ENCODE peak calls at places on chromosome 18, in nine cellular contexts. One of them, this sample, is unnamed.

GRCh38 chr18:77876319-77876865 is 626.7 kb downstream of the GALR1 start:
- DNase-seq in activated T-cell treated with anti-CD3 and anti-CD28 coated beads, Interleukin-2, amount 50 U/mL, for 48 hours: no peak
- DNase-seq in body of pancreas: no peak
- DNase-seq in fibroblast of lung: no peak
- DNase-seq in cardiac muscle cell: no peak
- DNase-seq in DMS153: peak; percentile 5
- DNase-seq in stomach: no peak
- DNase-seq in neuronal stem cell: no peak
- DNase-seq in T-helper 17 cell: no peak
- DNase-seq in this sample: no peak

GRCh38 chr18:69649678-69650077 is 249.0 kb downstream of the DOK6 start:
- DNase-seq in activated T-cell treated with anti-CD3 and anti-CD28 coated beads, Interleukin-2, amount 50 U/mL, for 48 hours: no peak
- DNase-seq in body of pancreas: no peak
- DNase-seq in fibroblast of lung: no peak
- DNase-seq in cardiac muscle cell: no peak
- DNase-seq in DMS153: no peak
- DNase-seq in stomach: no peak
- DNase-seq in neuronal stem cell: no peak
- DNase-seq in T-helper 17 cell: no peak
- DNase-seq in this sample: no peak

GRCh38 chr18:5451130-5451529 is 92.7 kb downstream of the EPB41L3 start:
- DNase-seq in activated T-cell treated with anti-CD3 and anti-CD28 coated beads, Interleukin-2, amount 50 U/mL, for 48 hours: no peak
- DNase-seq in body of pancreas: no peak
- DNase-seq in fibroblast of lung: no peak
- DNase-seq in cardiac muscle cell: no peak
- DNase-seq in DMS153: no peak
- DNase-seq in stomach: no peak
- DNase-seq in neuronal stem cell: no peak
- DNase-seq in T-helper 17 cell: no peak
- DNase-seq in this sample: no peak

GRCh38 chr18:41391616-41392610 is 563.1 kb upstream of the PIK3C3 start:
- DNase-seq in activated T-cell treated with anti-CD3 and anti-CD28 coated beads, Interleukin-2, amount 50 U/mL, for 48 hours: no peak
- DNase-seq in body of pancreas: peak; percentile 21
- DNase-seq in fibroblast of lung: peak; percentile 72
- DNase-seq in cardiac muscle cell: peak; percentile 85
- DNase-seq in DMS153: peak; percentile 73
- DNase-seq in stomach: peak; percentile 54
- DNase-seq in neuronal stem cell: peak; percentile 51
- DNase-seq in T-helper 17 cell: no peak
- DNase-seq in this sample: peak; percentile 5

GRCh38 chr18:61528961-61529360 is 195.7 kb downstream of the CDH20 start:
- DNase-seq in activated T-cell treated with anti-CD3 and anti-CD28 coated beads, Interleukin-2, amount 50 U/mL, for 48 hours: no peak
- DNase-seq in body of pancreas: no peak
- DNase-seq in fibroblast of lung: no peak
- DNase-seq in cardiac muscle cell: no peak
- DNase-seq in DMS153: no peak
- DNase-seq in stomach: no peak
- DNase-seq in neuronal stem cell: no peak
- DNase-seq in T-helper 17 cell: no peak
- DNase-seq in this sample: no peak

GRCh38 chr18:37438417-37439180 is 127.0 kb downstream of the CELF4 start:
- DNase-seq in activated T-cell treated with anti-CD3 and anti-CD28 coated beads, Interleukin-2, amount 50 U/mL, for 48 hours: no peak
- DNase-seq in body of pancreas: no peak
- DNase-seq in fibroblast of lung: no peak
- DNase-seq in cardiac muscle cell: no peak
- DNase-seq in DMS153: no peak
- DNase-seq in stomach: no peak
- DNase-seq in neuronal stem cell: no peak
- DNase-seq in T-helper 17 cell: no peak
- DNase-seq in this sample: no peak

GRCh38 chr18:79507076-79507545 is 111.4 kb downstream of the NFATC1 start:
- DNase-seq in activated T-cell treated with anti-CD3 and anti-CD28 coated beads, Interleukin-2, amount 50 U/mL, for 48 hours: peak; percentile 58
- DNase-seq in body of pancreas: peak; percentile 42
- DNase-seq in fibroblast of lung: peak; percentile 33
- DNase-seq in cardiac muscle cell: peak; percentile 92
- DNase-seq in DMS153: peak; percentile 10
- DNase-seq in stomach: peak; percentile 69
- DNase-seq in neuronal stem cell: no peak
- DNase-seq in T-helper 17 cell: no peak
- DNase-seq in this sample: peak; percentile 39

GRCh38 chr18:48952287-48953095 is 1.7 kb upstream of the SMAD7 start:
- DNase-seq in activated T-cell treated with anti-CD3 and anti-CD28 coated beads, Interleukin-2, amount 50 U/mL, for 48 hours: peak; percentile 74
- DNase-seq in body of pancreas: peak; percentile 84
- DNase-seq in fibroblast of lung: peak; percentile 82
- DNase-seq in cardiac muscle cell: peak; percentile 92
- DNase-seq in DMS153: peak; percentile 64
- DNase-seq in stomach: peak; percentile 77
- DNase-seq in neuronal stem cell: peak; percentile 87
- DNase-seq in T-helper 17 cell: peak; percentile 49
- DNase-seq in this sample: peak; percentile 63

GRCh38 chr18:4017479-4017878 is 437.6 kb downstream of the DLGAP1 start:
- DNase-seq in activated T-cell treated with anti-CD3 and anti-CD28 coated beads, Interleukin-2, amount 50 U/mL, for 48 hours: no peak
- DNase-seq in body of pancreas: no peak
- DNase-seq in fibroblast of lung: peak; percentile 14
- DNase-seq in cardiac muscle cell: no peak
- DNase-seq in DMS153: no peak
- DNase-seq in stomach: no peak
- DNase-seq in neuronal stem cell: no peak
- DNase-seq in T-helper 17 cell: no peak
- DNase-seq in this sample: no peak

GRCh38 chr18:59834267-59834666 is 65.5 kb upstream of the PMAIP1 start:
- DNase-seq in activated T-cell treated with anti-CD3 and anti-CD28 coated beads, Interleukin-2, amount 50 U/mL, for 48 hours: no peak
- DNase-seq in body of pancreas: no peak
- DNase-seq in fibroblast of lung: no peak
- DNase-seq in cardiac muscle cell: no peak
- DNase-seq in DMS153: no peak
- DNase-seq in stomach: no peak
- DNase-seq in neuronal stem cell: no peak
- DNase-seq in T-helper 17 cell: no peak
- DNase-seq in this sample: no peak

GRCh38 chr18:56083889-56084288 is 495.9 kb upstream of the TCF4 start:
- DNase-seq in activated T-cell treated with anti-CD3 and anti-CD28 coated beads, Interleukin-2, amount 50 U/mL, for 48 hours: no peak
- DNase-seq in body of pancreas: no peak
- DNase-seq in fibroblast of lung: peak; percentile 34
- DNase-seq in cardiac muscle cell: no peak
- DNase-seq in DMS153: no peak
- DNase-seq in stomach: no peak
- DNase-seq in neuronal stem cell: no peak
- DNase-seq in T-helper 17 cell: no peak
- DNase-seq in this sample: no peak

GRCh38 chr18:58324824-58325520 is 280.9 kb downstream of the NEDD4L start:
- DNase-seq in activated T-cell treated with anti-CD3 and anti-CD28 coated beads, Interleukin-2, amount 50 U/mL, for 48 hours: no peak
- DNase-seq in body of pancreas: no peak
- DNase-seq in fibroblast of lung: peak; percentile 23
- DNase-seq in cardiac muscle cell: no peak
- DNase-seq in DMS153: no peak
- DNase-seq in stomach: no peak
- DNase-seq in neuronal stem cell: no peak
- DNase-seq in T-helper 17 cell: no peak
- DNase-seq in this sample: no peak

GRCh38 chr18:9739516-9739915 is 31.4 kb downstream of the RAB31 start:
- DNase-seq in activated T-cell treated with anti-CD3 and anti-CD28 coated beads, Interleukin-2, amount 50 U/mL, for 48 hours: no peak
- DNase-seq in body of pancreas: no peak
- DNase-seq in fibroblast of lung: no peak
- DNase-seq in cardiac muscle cell: no peak
- DNase-seq in DMS153: no peak
- DNase-seq in stomach: no peak
- DNase-seq in neuronal stem cell: no peak
- DNase-seq in T-helper 17 cell: no peak
- DNase-seq in this sample: no peak

GRCh38 chr18:32438173-32438572 is 32.5 kb downstream of the GAREM1 start:
- DNase-seq in activated T-cell treated with anti-CD3 and anti-CD28 coated beads, Interleukin-2, amount 50 U/mL, for 48 hours: no peak
- DNase-seq in body of pancreas: no peak
- DNase-seq in fibroblast of lung: no peak
- DNase-seq in cardiac muscle cell: no peak
- DNase-seq in DMS153: no peak
- DNase-seq in stomach: no peak
- DNase-seq in neuronal stem cell: no peak
- DNase-seq in T-helper 17 cell: no peak
- DNase-seq in this sample: no peak

GRCh38 chr18:75336767-75337166 is 90.7 kb downstream of the SMIM21 start:
- DNase-seq in activated T-cell treated with anti-CD3 and anti-CD28 coated beads, Interleukin-2, amount 50 U/mL, for 48 hours: no peak
- DNase-seq in body of pancreas: no peak
- DNase-seq in fibroblast of lung: no peak
- DNase-seq in cardiac muscle cell: no peak
- DNase-seq in DMS153: no peak
- DNase-seq in stomach: no peak
- DNase-seq in neuronal stem cell: no peak
- DNase-seq in T-helper 17 cell: no peak
- DNase-seq in this sample: no peak

GRCh38 chr18:48784654-48785053 is 166.1 kb downstream of the SMAD7 start:
- DNase-seq in activated T-cell treated with anti-CD3 and anti-CD28 coated beads, Interleukin-2, amount 50 U/mL, for 48 hours: no peak
- DNase-seq in body of pancreas: no peak
- DNase-seq in fibroblast of lung: no peak
- DNase-seq in cardiac muscle cell: no peak
- DNase-seq in DMS153: no peak
- DNase-seq in stomach: no peak
- DNase-seq in neuronal stem cell: no peak
- DNase-seq in T-helper 17 cell: no peak
- DNase-seq in this sample: no peak

GRCh38 chr18:45197526-45197970 is 417.7 kb upstream of the SLC14A2 start:
- DNase-seq in activated T-cell treated with anti-CD3 and anti-CD28 coated beads, Interleukin-2, amount 50 U/mL, for 48 hours: no peak
- DNase-seq in body of pancreas: no peak
- DNase-seq in fibroblast of lung: no peak
- DNase-seq in cardiac muscle cell: peak; percentile 60
- DNase-seq in DMS153: no peak
- DNase-seq in stomach: no peak
- DNase-seq in neuronal stem cell: no peak
- DNase-seq in T-helper 17 cell: no peak
- DNase-seq in this sample: no peak

GRCh38 chr18:46546111-46546640 is 110.8 kb downstream of the LOXHD1 start:
- DNase-seq in activated T-cell treated with anti-CD3 and anti-CD28 coated beads, Interleukin-2, amount 50 U/mL, for 48 hours: no peak
- DNase-seq in body of pancreas: no peak
- DNase-seq in fibroblast of lung: no peak
- DNase-seq in cardiac muscle cell: peak; percentile 1
- DNase-seq in DMS153: no peak
- DNase-seq in stomach: no peak
- DNase-seq in neuronal stem cell: peak; percentile 29
- DNase-seq in T-helper 17 cell: no peak
- DNase-seq in this sample: no peak

GRCh38 chr18:32624182-32624723 is 148.6 kb downstream of the KLHL14 start:
- DNase-seq in activated T-cell treated with anti-CD3 and anti-CD28 coated beads, Interleukin-2, amount 50 U/mL, for 48 hours: no peak
- DNase-seq in body of pancreas: no peak
- DNase-seq in fibroblast of lung: no peak
- DNase-seq in cardiac muscle cell: no peak
- DNase-seq in DMS153: no peak
- DNase-seq in stomach: no peak
- DNase-seq in neuronal stem cell: no peak
- DNase-seq in T-helper 17 cell: no peak
- DNase-seq in this sample: no peak

GRCh38 chr18:51655327-51655698 is 457.8 kb upstream of the MEX3C start:
- DNase-seq in activated T-cell treated with anti-CD3 and anti-CD28 coated beads, Interleukin-2, amount 50 U/mL, for 48 hours: no peak
- DNase-seq in body of pancreas: no peak
- DNase-seq in fibroblast of lung: no peak
- DNase-seq in cardiac muscle cell: no peak
- DNase-seq in DMS153: no peak
- DNase-seq in stomach: no peak
- DNase-seq in neuronal stem cell: no peak
- DNase-seq in T-helper 17 cell: no peak
- DNase-seq in this sample: no peak

GRCh38 chr18:9683418-9684396 is 24.4 kb upstream of the RAB31 start:
- DNase-seq in activated T-cell treated with anti-CD3 and anti-CD28 coated beads, Interleukin-2, amount 50 U/mL, for 48 hours: no peak
- DNase-seq in body of pancreas: peak; percentile 30
- DNase-seq in fibroblast of lung: peak; percentile 77
- DNase-seq in cardiac muscle cell: peak; percentile 86
- DNase-seq in DMS153: no peak
- DNase-seq in stomach: peak; percentile 49
- DNase-seq in neuronal stem cell: no peak
- DNase-seq in T-helper 17 cell: no peak
- DNase-seq in this sample: no peak

GRCh38 chr18:59359576-59359952 is 499 bp upstream of the LMAN1 start:
- DNase-seq in activated T-cell treated with anti-CD3 and anti-CD28 coated beads, Interleukin-2, amount 50 U/mL, for 48 hours: no peak
- DNase-seq in body of pancreas: no peak
- DNase-seq in fibroblast of lung: peak; percentile 28
- DNase-seq in cardiac muscle cell: no peak
- DNase-seq in DMS153: no peak
- DNase-seq in stomach: no peak
- DNase-seq in neuronal stem cell: no peak
- DNase-seq in T-helper 17 cell: no peak
- DNase-seq in this sample: no peak

GRCh38 chr18:75216926-75217303 is 6.3 kb downstream of the TSHZ1 start:
- DNase-seq in activated T-cell treated with anti-CD3 and anti-CD28 coated beads, Interleukin-2, amount 50 U/mL, for 48 hours: no peak
- DNase-seq in body of pancreas: no peak
- DNase-seq in fibroblast of lung: no peak
- DNase-seq in cardiac muscle cell: no peak
- DNase-seq in DMS153: no peak
- DNase-seq in stomach: no peak
- DNase-seq in neuronal stem cell: no peak
- DNase-seq in T-helper 17 cell: no peak
- DNase-seq in this sample: no peak

GRCh38 chr18:57743008-57743407 is 60.1 kb downstream of the ATP8B1 start:
- DNase-seq in activated T-cell treated with anti-CD3 and anti-CD28 coated beads, Interleukin-2, amount 50 U/mL, for 48 hours: no peak
- DNase-seq in body of pancreas: no peak
- DNase-seq in fibroblast of lung: peak; percentile 54
- DNase-seq in cardiac muscle cell: peak; percentile 34
- DNase-seq in DMS153: no peak
- DNase-seq in stomach: no peak
- DNase-seq in neuronal stem cell: no peak
- DNase-seq in T-helper 17 cell: no peak
- DNase-seq in this sample: no peak

GRCh38 chr18:79251021-79251420 is 144.7 kb upstream of the NFATC1 start:
- DNase-seq in activated T-cell treated with anti-CD3 and anti-CD28 coated beads, Interleukin-2, amount 50 U/mL, for 48 hours: no peak
- DNase-seq in body of pancreas: no peak
- DNase-seq in fibroblast of lung: no peak
- DNase-seq in cardiac muscle cell: no peak
- DNase-seq in DMS153: no peak
- DNase-seq in stomach: no peak
- DNase-seq in neuronal stem cell: no peak
- DNase-seq in T-helper 17 cell: no peak
- DNase-seq in this sample: no peak

GRCh38 chr18:49565656-49566055 is 3.8 kb downstream of the LIPG start:
- DNase-seq in activated T-cell treated with anti-CD3 and anti-CD28 coated beads, Interleukin-2, amount 50 U/mL, for 48 hours: no peak
- DNase-seq in body of pancreas: peak; percentile 87
- DNase-seq in fibroblast of lung: peak; percentile 67
- DNase-seq in cardiac muscle cell: peak; percentile 78
- DNase-seq in DMS153: no peak
- DNase-seq in stomach: peak; percentile 82
- DNase-seq in neuronal stem cell: no peak
- DNase-seq in T-helper 17 cell: no peak
- DNase-seq in this sample: no peak

GRCh38 chr18:54254265-54254758 is 15.0 kb upstream of the POLI start:
- DNase-seq in activated T-cell treated with anti-CD3 and anti-CD28 coated beads, Interleukin-2, amount 50 U/mL, for 48 hours: no peak
- DNase-seq in body of pancreas: peak; percentile 48
- DNase-seq in fibroblast of lung: peak; percentile 28
- DNase-seq in cardiac muscle cell: peak; percentile 58
- DNase-seq in DMS153: no peak
- DNase-seq in stomach: no peak
- DNase-seq in neuronal stem cell: no peak
- DNase-seq in T-helper 17 cell: no peak
- DNase-seq in this sample: no peak

GRCh38 chr18:62182220-62182619 is 4.6 kb downstream of the PIGN start:
- DNase-seq in activated T-cell treated with anti-CD3 and anti-CD28 coated beads, Interleukin-2, amount 50 U/mL, for 48 hours: no peak
- DNase-seq in body of pancreas: no peak
- DNase-seq in fibroblast of lung: no peak
- DNase-seq in cardiac muscle cell: no peak
- DNase-seq in DMS153: no peak
- DNase-seq in stomach: no peak
- DNase-seq in neuronal stem cell: no peak
- DNase-seq in T-helper 17 cell: no peak
- DNase-seq in this sample: no peak

GRCh38 chr18:4204151-4204720 is 250.9 kb downstream of the DLGAP1 start:
- DNase-seq in activated T-cell treated with anti-CD3 and anti-CD28 coated beads, Interleukin-2, amount 50 U/mL, for 48 hours: no peak
- DNase-seq in body of pancreas: no peak
- DNase-seq in fibroblast of lung: no peak
- DNase-seq in cardiac muscle cell: no peak
- DNase-seq in DMS153: no peak
- DNase-seq in stomach: no peak
- DNase-seq in neuronal stem cell: no peak
- DNase-seq in T-helper 17 cell: no peak
- DNase-seq in this sample: no peak

GRCh38 chr18:23712445-23712844 is 23.2 kb downstream of the LAMA3 start:
- DNase-seq in activated T-cell treated with anti-CD3 and anti-CD28 coated beads, Interleukin-2, amount 50 U/mL, for 48 hours: no peak
- DNase-seq in body of pancreas: no peak
- DNase-seq in fibroblast of lung: no peak
- DNase-seq in cardiac muscle cell: no peak
- DNase-seq in DMS153: no peak
- DNase-seq in stomach: no peak
- DNase-seq in neuronal stem cell: no peak
- DNase-seq in T-helper 17 cell: no peak
- DNase-seq in this sample: no peak